ENCODE peak calls at places on chromosomes 16 and 17, in seven cellular contexts. B is CD8-positive, alpha-beta memory T cell; A is CD4-positive, alpha-beta T cell; P is activated CD4-positive, alpha-beta T cell treated with anti-CD3 and anti-CD28 coated beads, Interleukin-2, amount 50 U/mL, for 4 hours; O is activated effector memory CD4-positive, alpha-beta T cell treated with anti-CD3 and anti-CD28 coated beads, Interleukin-2, amount 50 U/mL, for 16 hours; C is stimulated activated CD4-positive, alpha-beta T cell treated with anti-CD3 and anti-CD28 coated beads, TNF-alpha, amount 100 ng/mL, for 48 hours; N is activated CD4-positive, alpha-beta memory T cell treated with anti-CD3 and anti-CD28 coated beads, Interleukin-2, amount 10 ng/mL, durations not matched to agents 7 days and 5 days. I is an unnamed sample.

GRCh38 chr16:27234603-27235002 is 31.3 kb downstream of the KDM8 start:
- DNase-seq in B (no peak), A (no peak), P (no peak), C (no peak), O (no peak), N (no peak), I (no peak)

GRCh38 chr16:17026600-17027242 is 444.0 kb downstream of the XYLT1 start:
- DNase-seq in C (no peak), B (peak), O (no peak), N (peak), P (no peak), A (no peak), I (no peak)

GRCh38 chr17:1758812-1759211 is 3.0 kb upstream of the SERPINF1 start:
- DNase-seq in A (no peak), B (no peak), N (no peak), O (no peak), P (no peak), C (no peak), I (no peak)

GRCh38 chr16:85524365-85524629 is 88.8 kb upstream of the GSE1 start:
- DNase-seq in C (no peak), N (no peak), P (no peak), A (no peak), O (no peak), B (no peak), I (no peak)

GRCh38 chr17:48597775-48598631 is 4.4 kb upstream of the HOXB5 start:
- DNase-seq in C (no peak), A (no peak), N (peak), P (no peak), O (no peak), B (peak), I (no peak)

GRCh38 chr16:10172848-10173655 is 9.2 kb downstream of the GRIN2A start:
- DNase-seq in O (no peak), C (no peak), A (no peak), N (no peak), B (no peak), P (no peak), I (no peak)

GRCh38 chr17:57705921-57706695 is 39.0 kb downstream of the CCDC182 start:
- DNase-seq in A (no peak), O (peak), N (no peak), C (no peak), P (no peak), B (no peak), I (no peak)

GRCh38 chr17:65013613-65014391 is 42.7 kb downstream of the GNA13 start:
- DNase-seq in A (no peak), B (peak), O (peak), P (no peak), C (no peak), N (peak), I (no peak)

GRCh38 chr17:39746145-39746461 is 8.4 kb downstream of the GRB7 start:
- DNase-seq in O (no peak), N (no peak), P (no peak), B (no peak), A (no peak), C (no peak), I (no peak)

GRCh38 chr16:12628526-12628925 is 175.2 kb downstream of the CPPED1 start:
- DNase-seq in P (no peak), C (no peak), B (no peak), A (no peak), O (no peak), N (no peak), I (no peak)

GRCh38 chr17:81322271-81323082 is 27.4 kb upstream of the SLC38A10 start:
- DNase-seq in N (peak), P (peak), B (peak), O (peak), A (no peak), C (peak), I (no peak)

GRCh38 chr16:52976539-52977167 is 76.0 kb downstream of the CHD9NB start:
- DNase-seq in P (no peak), C (no peak), N (no peak), B (no peak), A (no peak), O (no peak), I (no peak)

GRCh38 chr17:49576121-49576905 is 642 bp downstream of the NXPH3 start:
- DNase-seq in B (no peak), N (no peak), O (no peak), A (no peak), P (no peak), C (no peak), I (no peak)

GRCh38 chr16:48217708-48218107 is 26.4 kb upstream of the LONP2 start:
- DNase-seq in P (no peak), N (no peak), B (no peak), O (no peak), A (no peak), C (no peak), I (no peak)

GRCh38 chr17:65627892-65628622 is 66.6 kb upstream of the AXIN2 start:
- DNase-seq in O (no peak), N (no peak), A (no peak), P (no peak), C (no peak), B (no peak), I (no peak)

GRCh38 chr17:39759204-39759603 is 21.5 kb downstream of the GRB7 start:
- DNase-seq in C (no peak), B (no peak), A (no peak), P (no peak), N (no peak), O (peak), I (no peak)

GRCh38 chr17:66711936-66712335 is 123.0 kb upstream of the CACNG5 start:
- DNase-seq in O (no peak), A (no peak), P (no peak), N (peak), B (no peak), C (no peak), I (no peak)

GRCh38 chr16:19179890-19180490 is 11.9 kb downstream of the SYT17 start:
- DNase-seq in B (peak), P (no peak), O (peak), A (no peak), C (peak), N (peak), I (no peak)

GRCh38 chr16:259814-260253 is 15.9 kb downstream of the RGS11 start:
- DNase-seq in C (no peak), N (no peak), O (no peak), P (no peak), B (no peak), A (no peak), I (no peak)

GRCh38 chr17:81043725-81044427 is 8.9 kb downstream of the BAIAP2 start:
- DNase-seq in O (no peak), C (no peak), B (no peak), N (no peak), A (no peak), P (no peak), I (no peak)

GRCh38 chr17:60141111-60142018 is 8.4 kb upstream of the CA4 start:
- DNase-seq in C (no peak), B (no peak), N (no peak), P (no peak), A (no peak), O (no peak), I (no peak)

GRCh38 chr16:67562526-67562917 is at the start of gene CTCF:
- DNase-seq in P (peak), C (peak), A (peak), N (peak), O (peak), B (peak), I (no peak)

GRCh38 chr17:15943971-15944719 is 785 bp upstream of the ADORA2B start:
- DNase-seq in P (no peak), A (no peak), B (no peak), C (no peak), N (no peak), O (peak), I (no peak)

GRCh38 chr16:87274808-87275207 is 42.4 kb downstream of the C16orf95 start:
- DNase-seq in O (no peak), C (no peak), P (no peak), N (no peak), A (no peak), B (no peak), I (no peak)

GRCh38 chr16:59459811-59460210 is 725.7 kb upstream of the GOT2 start:
- DNase-seq in B (no peak), A (no peak), N (no peak), O (no peak), P (no peak), C (no peak), I (no peak)

GRCh38 chr17:66949501-66949900 is 15.0 kb upstream of the CACNG4 start:
- DNase-seq in C (no peak), B (no peak), N (no peak), P (no peak), O (no peak), A (no peak), I (no peak)

GRCh38 chr17:29838961-29839360 is 91.1 kb downstream of the SSH2 start:
- DNase-seq in A (no peak), P (no peak), C (no peak), O (no peak), N (no peak), B (no peak), I (no peak)

GRCh38 chr17:4939554-4939803 is 367 bp downstream of the SLC25A11 start:
- DNase-seq in A (no peak), O (no peak), C (no peak), B (peak), P (no peak), N (no peak), I (no peak)

GRCh38 chr16:24838554-24839266 is 7.1 kb upstream of the SLC5A11 start:
- DNase-seq in O (no peak), N (no peak), A (no peak), C (no peak), P (no peak), B (no peak), I (no peak)

GRCh38 chr17:2388705-2389099 is 12.2 kb downstream of the MNT start:
- DNase-seq in A (no peak), B (no peak), N (no peak), O (no peak), C (no peak), P (no peak), I (no peak)

GRCh38 chr17:65684631-65685030 is 123.2 kb upstream of the AXIN2 start:
- DNase-seq in B (no peak), O (no peak), A (no peak), P (no peak), N (no peak), C (no peak), I (no peak)

GRCh38 chr16:58086381-58087208 is 42.6 kb downstream of the CFAP20 start:
- DNase-seq in C (no peak), B (no peak), P (no peak), A (no peak), N (no peak), O (no peak), I (no peak)

GRCh38 chr17:71440513-71440912 is 680.3 kb upstream of the SOX9 start:
- DNase-seq in A (no peak), N (no peak), B (no peak), O (no peak), C (no peak), P (no peak), I (no peak)

GRCh38 chr17:75549246-75550138 is 24.0 kb downstream of the LLGL2 start:
- DNase-seq in C (no peak), N (no peak), B (no peak), O (no peak), P (no peak), A (no peak), I (no peak)

GRCh38 chr17:55717898-55718735 is 4.5 kb downstream of the TMEM100 start:
- DNase-seq in B (peak), N (peak), A (peak), P (peak), O (peak), C (peak), I (peak)

GRCh38 chr16:80142940-80143339 is 397.9 kb upstream of the DYNLRB2 start:
- DNase-seq in C (no peak), P (no peak), B (no peak), A (no peak), N (no peak), O (no peak), I (no peak)